ENCODE peak calls at places on chromosome 16, in eight cellular contexts. One of them, this sample, is unnamed. For H3K36me3 and H3K27me3, the result is how much of the 10 kb centered on the place peaks cover.

GRCh38 chr16:46691720-46692119 is 2.3 kb downstream of the ORC6 start:
- DNase-seq in tibial nerve: no peak
- DNase-seq in tibial artery: no peak
- DNase-seq in ascending aorta: no peak
- DNase-seq in hepatocyte: peak
- DNase-seq in psoas muscle: no peak
- DNase-seq in uterus: no peak
- DNase-seq in sigmoid colon: no peak
- DNase-seq in this sample: no peak

GRCh38 chr16:28951410-28951943 is 740 bp downstream of the NFATC2IP start:
- DNase-seq in uterus: no peak
- DNase-seq in hepatocyte: peak
- DNase-seq in ascending aorta: no peak
- DNase-seq in sigmoid colon: peak
- DNase-seq in tibial nerve: no peak
- DNase-seq in psoas muscle: no peak
- DNase-seq in tibial artery: no peak
- DNase-seq in this sample: no peak

GRCh38 chr16:83813818-83814653 is 6.3 kb downstream of the HSBP1 start:
- DNase-seq in tibial nerve: peak
- DNase-seq in psoas muscle: no peak
- DNase-seq in sigmoid colon: no peak
- DNase-seq in uterus: peak
- DNase-seq in hepatocyte: peak
- DNase-seq in ascending aorta: no peak
- DNase-seq in tibial artery: no peak
- DNase-seq in this sample: peak

GRCh38 chr16:78563905-78564304 is 464.5 kb downstream of the WWOX start:
- DNase-seq in tibial nerve: no peak
- DNase-seq in psoas muscle: no peak
- DNase-seq in hepatocyte: no peak
- DNase-seq in tibial artery: no peak
- DNase-seq in sigmoid colon: no peak
- DNase-seq in ascending aorta: no peak
- DNase-seq in uterus: no peak
- DNase-seq in this sample: no peak

GRCh38 chr16:491225-491919 is 36.1 kb upstream of the CAPN15 start:
- DNase-seq in hepatocyte: no peak
- DNase-seq in tibial artery: no peak
- DNase-seq in tibial nerve: no peak
- DNase-seq in psoas muscle: no peak
- DNase-seq in sigmoid colon: no peak
- DNase-seq in ascending aorta: no peak
- DNase-seq in uterus: no peak
- DNase-seq in this sample: no peak

GRCh38 chr16:23072769-23073549 is 76.3 kb downstream of the USP31 start:
- DNase-seq in tibial nerve: no peak
- DNase-seq in hepatocyte: no peak
- DNase-seq in ascending aorta: no peak
- DNase-seq in uterus: no peak
- DNase-seq in tibial artery: no peak
- DNase-seq in sigmoid colon: no peak
- DNase-seq in psoas muscle: no peak
- DNase-seq in this sample: no peak

GRCh38 chr16:83779881-83780280 is 27.9 kb upstream of the HSBP1 start:
- DNase-seq in psoas muscle: no peak
- DNase-seq in tibial artery: no peak
- DNase-seq in ascending aorta: no peak
- DNase-seq in hepatocyte: no peak
- DNase-seq in uterus: no peak
- DNase-seq in tibial nerve: no peak
- DNase-seq in sigmoid colon: no peak
- DNase-seq in this sample: no peak

GRCh38 chr16:20956319-20956718 is 55.7 kb downstream of the LYRM1 start:
- DNase-seq in sigmoid colon: no peak
- DNase-seq in hepatocyte: no peak
- DNase-seq in ascending aorta: no peak
- DNase-seq in psoas muscle: no peak
- DNase-seq in tibial artery: no peak
- DNase-seq in tibial nerve: no peak
- DNase-seq in uterus: no peak
- DNase-seq in this sample: peak

GRCh38 chr16:27972500-27972899 is 91.0 kb downstream of the GSG1L start:
- DNase-seq in uterus: no peak
- DNase-seq in tibial nerve: no peak
- DNase-seq in tibial artery: no peak
- DNase-seq in sigmoid colon: peak
- DNase-seq in hepatocyte: peak
- DNase-seq in ascending aorta: no peak
- DNase-seq in psoas muscle: no peak
- DNase-seq in this sample: no peak

GRCh38 chr16:29712770-29713169 is 33.0 kb downstream of the C16orf54 start:
- DNase-seq in uterus: no peak
- DNase-seq in tibial nerve: no peak
- DNase-seq in sigmoid colon: no peak
- DNase-seq in tibial artery: no peak
- DNase-seq in hepatocyte: no peak
- DNase-seq in psoas muscle: no peak
- DNase-seq in ascending aorta: no peak
- DNase-seq in this sample: no peak

GRCh38 chr16:51419768-51420167 is 268.7 kb upstream of the SALL1 start:
- DNase-seq in ascending aorta: no peak
- DNase-seq in sigmoid colon: no peak
- DNase-seq in uterus: no peak
- DNase-seq in hepatocyte: peak
- DNase-seq in psoas muscle: no peak
- DNase-seq in tibial nerve: no peak
- DNase-seq in tibial artery: no peak
- DNase-seq in this sample: no peak

GRCh38 chr16:28069921-28070794 is 6.6 kb upstream of the GSG1L start:
- DNase-seq in psoas muscle: no peak
- DNase-seq in tibial nerve: no peak
- DNase-seq in sigmoid colon: no peak
- DNase-seq in tibial artery: no peak
- DNase-seq in ascending aorta: no peak
- DNase-seq in uterus: no peak
- DNase-seq in hepatocyte: no peak
- DNase-seq in this sample: no peak

GRCh38 chr16:21653571-21653970 is 1.2 kb upstream of the IGSF6 start:
- DNase-seq in ascending aorta: no peak
- DNase-seq in hepatocyte: no peak
- DNase-seq in psoas muscle: no peak
- DNase-seq in uterus: no peak
- DNase-seq in sigmoid colon: no peak
- DNase-seq in tibial nerve: no peak
- DNase-seq in tibial artery: no peak
- DNase-seq in this sample: no peak

GRCh38 chr16:52729731-52730130 is 182.8 kb upstream of the TOX3 start:
- DNase-seq in tibial artery: no peak
- DNase-seq in sigmoid colon: no peak
- DNase-seq in tibial nerve: no peak
- DNase-seq in ascending aorta: no peak
- DNase-seq in uterus: no peak
- DNase-seq in psoas muscle: no peak
- DNase-seq in hepatocyte: no peak
- DNase-seq in this sample: no peak

GRCh38 chr16:626787-627457 is 3.9 kb upstream of the WFIKKN1 start:
- DNase-seq in uterus: peak
- DNase-seq in ascending aorta: no peak
- DNase-seq in tibial nerve: no peak
- DNase-seq in hepatocyte: peak
- DNase-seq in sigmoid colon: peak
- DNase-seq in tibial artery: no peak
- DNase-seq in psoas muscle: peak
- DNase-seq in this sample: peak

GRCh38 chr16:56673916-56674315 is 4.3 kb downstream of the MT1H start:
- DNase-seq in tibial artery: no peak
- DNase-seq in ascending aorta: no peak
- DNase-seq in uterus: peak
- DNase-seq in sigmoid colon: no peak
- DNase-seq in hepatocyte: no peak
- DNase-seq in psoas muscle: no peak
- DNase-seq in tibial nerve: no peak
- DNase-seq in this sample: no peak

GRCh38 chr16:83835972-83836566 is 28.3 kb downstream of the HSBP1 start:
- DNase-seq in sigmoid colon: no peak
- DNase-seq in psoas muscle: no peak
- DNase-seq in uterus: no peak
- DNase-seq in tibial artery: no peak
- DNase-seq in ascending aorta: no peak
- DNase-seq in tibial nerve: no peak
- DNase-seq in hepatocyte: no peak
- DNase-seq in this sample: peak

GRCh38 chr16:64997121-64997520 is 124.7 kb downstream of the CDH11 start:
- DNase-seq in psoas muscle: no peak
- DNase-seq in uterus: no peak
- DNase-seq in tibial artery: no peak
- DNase-seq in sigmoid colon: no peak
- DNase-seq in hepatocyte: no peak
- DNase-seq in tibial nerve: no peak
- DNase-seq in ascending aorta: no peak
- DNase-seq in this sample: no peak
- H3K36me3 ChIP-seq in psoas muscle: under half
- H3K36me3 ChIP-seq in uterus: under half
- H3K36me3 ChIP-seq in tibial artery: under half
- H3K36me3 ChIP-seq in sigmoid colon: under half
- H3K36me3 ChIP-seq in hepatocyte: under half
- H3K36me3 ChIP-seq in tibial nerve: under half
- H3K36me3 ChIP-seq in ascending aorta: under half
- H3K36me3 ChIP-seq in this sample: under half

GRCh38 chr16:3494574-3494973 is 715 bp downstream of the C16orf90 start:
- DNase-seq in uterus: no peak
- DNase-seq in hepatocyte: no peak
- DNase-seq in psoas muscle: no peak
- DNase-seq in sigmoid colon: no peak
- DNase-seq in tibial nerve: no peak
- DNase-seq in tibial artery: no peak
- DNase-seq in ascending aorta: no peak
- DNase-seq in this sample: no peak
- TF ChIP-seq CTCF in uterus: no peak
- TF ChIP-seq CTCF in hepatocyte: no peak
- TF ChIP-seq CTCF in psoas muscle: no peak
- TF ChIP-seq CTCF in sigmoid colon: no peak
- TF ChIP-seq CTCF in tibial nerve: no peak
- TF ChIP-seq CTCF in tibial artery: no peak
- TF ChIP-seq CTCF in ascending aorta: no peak
- TF ChIP-seq CTCF in this sample: no peak

GRCh38 chr16:86293897-86294296 is 216.4 kb upstream of the FOXF1 start:
- DNase-seq in ascending aorta: no peak
- DNase-seq in psoas muscle: no peak
- DNase-seq in tibial artery: no peak
- DNase-seq in hepatocyte: no peak
- DNase-seq in tibial nerve: no peak
- DNase-seq in uterus: no peak
- DNase-seq in sigmoid colon: no peak
- DNase-seq in this sample: no peak
- H3K27me3 ChIP-seq in ascending aorta: under half
- H3K27me3 ChIP-seq in psoas muscle: under half
- H3K27me3 ChIP-seq in tibial artery: under half
- H3K27me3 ChIP-seq in hepatocyte: half or more
- H3K27me3 ChIP-seq in tibial nerve: under half
- H3K27me3 ChIP-seq in uterus: under half
- H3K27me3 ChIP-seq in sigmoid colon: under half
- H3K27me3 ChIP-seq in this sample: under half

DNA sequence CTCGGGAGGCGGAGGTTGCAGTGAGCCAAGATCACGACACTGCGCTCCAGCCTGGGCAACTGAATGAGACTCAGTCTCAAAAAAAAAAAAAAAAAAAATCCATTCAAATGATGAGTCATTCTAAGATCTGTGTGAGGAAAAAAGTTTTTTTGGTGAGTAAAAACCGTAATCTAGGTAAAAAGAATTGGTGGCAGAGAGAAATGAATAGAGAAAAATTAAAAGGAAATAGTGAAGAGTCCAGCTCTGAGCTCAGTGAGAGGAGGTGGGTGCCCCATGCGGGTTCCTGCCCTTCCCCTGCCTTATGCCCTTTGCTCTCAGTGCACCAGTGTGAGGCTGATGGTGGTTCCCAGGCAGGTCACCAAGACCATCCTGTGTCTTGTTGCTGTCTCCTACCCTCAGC is 20.9 kb downstream of the GAN start:
- DNase-seq in hepatocyte: no peak
- DNase-seq in uterus: no peak
- DNase-seq in ascending aorta: no peak
- DNase-seq in sigmoid colon: no peak
- DNase-seq in tibial artery: no peak
- DNase-seq in tibial nerve: no peak
- DNase-seq in psoas muscle: no peak
- DNase-seq in this sample: no peak
- H3K36me3 ChIP-seq in hepatocyte: under half
- H3K36me3 ChIP-seq in uterus: under half
- H3K36me3 ChIP-seq in ascending aorta: under half
- H3K36me3 ChIP-seq in sigmoid colon: under half
- H3K36me3 ChIP-seq in tibial artery: under half
- H3K36me3 ChIP-seq in tibial nerve: under half
- H3K36me3 ChIP-seq in psoas muscle: under half
- H3K36me3 ChIP-seq in this sample: under half

GRCh38 chr16:11034481-11034931 is 90.1 kb downstream of the CLEC16A start:
- DNase-seq in tibial artery: no peak
- DNase-seq in uterus: peak
- DNase-seq in tibial nerve: no peak
- DNase-seq in hepatocyte: no peak
- DNase-seq in psoas muscle: peak
- DNase-seq in sigmoid colon: no peak
- DNase-seq in ascending aorta: no peak
- DNase-seq in this sample: no peak

GRCh38 chr16:11034005-11034404 is 89.6 kb downstream of the CLEC16A start:
- DNase-seq in ascending aorta: no peak
- DNase-seq in sigmoid colon: peak
- DNase-seq in psoas muscle: no peak
- DNase-seq in hepatocyte: no peak
- DNase-seq in tibial artery: peak
- DNase-seq in tibial nerve: peak
- DNase-seq in uterus: peak
- DNase-seq in this sample: peak

GRCh38 chr16:11036868-11037410 is 92.6 kb downstream of the CLEC16A start:
- DNase-seq in tibial nerve: no peak
- DNase-seq in sigmoid colon: peak
- DNase-seq in hepatocyte: no peak
- DNase-seq in uterus: no peak
- DNase-seq in ascending aorta: no peak
- DNase-seq in psoas muscle: no peak
- DNase-seq in tibial artery: no peak
- DNase-seq in this sample: no peak

GRCh38 chr16:11035096-11035495 is 90.7 kb downstream of the CLEC16A start:
- DNase-seq in tibial artery: no peak
- DNase-seq in uterus: no peak
- DNase-seq in sigmoid colon: no peak
- DNase-seq in hepatocyte: no peak
- DNase-seq in psoas muscle: no peak
- DNase-seq in tibial nerve: no peak
- DNase-seq in ascending aorta: no peak
- DNase-seq in this sample: no peak

DNA sequence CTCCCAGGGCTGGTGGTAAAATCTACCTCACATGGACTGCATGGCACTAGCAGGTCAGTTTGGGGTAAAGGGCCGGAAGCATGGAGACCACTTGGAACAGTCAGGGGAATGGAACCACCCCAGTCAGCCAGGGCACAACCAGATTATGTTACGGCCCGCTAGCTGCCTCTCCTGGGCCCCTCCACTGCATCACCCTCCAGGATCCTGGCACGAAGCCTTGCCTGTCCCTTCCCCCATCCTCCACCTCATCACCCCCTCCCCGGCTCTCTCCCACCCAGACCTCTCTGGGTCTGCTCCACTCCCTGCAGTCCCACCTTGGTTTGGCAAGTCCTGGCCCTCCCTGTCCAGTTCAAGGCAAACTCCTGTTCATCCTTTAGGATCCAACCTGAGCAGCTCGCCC is 91.7 kb downstream of the CLEC16A start:
- DNase-seq in hepatocyte: no peak
- DNase-seq in uterus: no peak
- DNase-seq in psoas muscle: no peak
- DNase-seq in ascending aorta: no peak
- DNase-seq in tibial artery: no peak
- DNase-seq in tibial nerve: no peak
- DNase-seq in sigmoid colon: no peak
- DNase-seq in this sample: no peak
- TF ChIP-seq CTCF in hepatocyte: no peak
- TF ChIP-seq CTCF in uterus: no peak
- TF ChIP-seq CTCF in psoas muscle: no peak
- TF ChIP-seq CTCF in ascending aorta: no peak
- TF ChIP-seq CTCF in tibial artery: no peak
- TF ChIP-seq CTCF in tibial nerve: no peak
- TF ChIP-seq CTCF in sigmoid colon: no peak
- TF ChIP-seq CTCF in this sample: no peak